ENCODE peak calls at places on chromosomes 13 and 19, in ten cellular contexts. F, S, E, O, D, K, Q, W, R and P are unnamed samples.
A peak's percentile ranks its signal among the peaks of the same experiment; 100 is the strongest.

GRCh38 chr19:34985249-34986022 is 14.7 kb upstream of the GRAMD1A start:
- DNase-seq in F (no peak), S (peak; percentile 59), E (peak; percentile 58), O (no peak), D (peak; percentile 43), K (peak; percentile 30), Q (peak; percentile 15), W (no peak), R (no peak), P (peak; percentile 88)

GRCh38 chr19:33429891-33430673 is 56.6 kb downstream of the CEBPG start:
- DNase-seq in F (no peak), S (no peak), E (peak; percentile 49), O (no peak), D (no peak), K (peak; percentile 22), Q (peak; percentile 45), W (no peak), R (no peak), P (no peak)

GRCh38 chr19:1817553-1818179 is 5.6 kb upstream of the ATP8B3 start:
- DNase-seq in F (no peak), S (no peak), E (no peak), O (no peak), D (no peak), K (no peak), Q (no peak), W (no peak), R (no peak), P (no peak)

GRCh38 chr13:114282143-114282685 is 813 bp downstream of the UPF3A start:
- DNase-seq in F (peak; percentile 46), S (peak; percentile 36), E (peak; percentile 54), O (peak; percentile 69), D (peak; percentile 73), K (peak; percentile 29), Q (no peak), W (peak; percentile 78), R (peak; percentile 82), P (no peak)

GRCh38 chr13:60148918-60149317 is 14.8 kb downstream of the DIAPH3 start:
- DNase-seq in F (no peak), S (no peak), E (no peak), O (no peak), D (no peak), K (no peak), Q (no peak), W (no peak), R (no peak), P (no peak)

GRCh38 chr19:3284759-3285646 is 60.5 kb downstream of the CELF5 start:
- DNase-seq in F (peak; percentile 99), S (peak; percentile 58), E (peak; percentile 93), O (peak; percentile 96), D (peak; percentile 47), K (peak; percentile 66), Q (peak; percentile 63), W (peak; percentile 77), R (peak; percentile 93), P (peak; percentile 47)

GRCh38 chr13:27006519-27007161 is 165.0 kb downstream of the USP12 start:
- DNase-seq in F (peak; percentile 66), S (no peak), E (no peak), O (no peak), D (peak; percentile 47), K (no peak), Q (no peak), W (peak; percentile 51), R (peak; percentile 63), P (peak; percentile 49)

GRCh38 chr13:102400619-102401125 is 1.2 kb downstream of the FGF14 start:
- DNase-seq in F (no peak), S (no peak), E (no peak), O (no peak), D (peak; percentile 22), K (no peak), Q (no peak), W (peak; percentile 73), R (no peak), P (no peak)

GRCh38 chr19:10317857-10318462 is 2.1 kb upstream of the FDX2 start:
- DNase-seq in F (no peak), S (no peak), E (no peak), O (no peak), D (no peak), K (no peak), Q (no peak), W (no peak), R (no peak), P (no peak)

GRCh38 chr19:10321874-10322835 is 6.3 kb upstream of the FDX2 start:
- DNase-seq in F (peak; percentile 90), S (no peak), E (no peak), O (no peak), D (no peak), K (no peak), Q (no peak), W (peak; percentile 23), R (no peak), P (no peak)

GRCh38 chr19:10321417-10321797 is 5.6 kb upstream of the FDX2 start:
- DNase-seq in F (peak; percentile 84), S (no peak), E (no peak), O (no peak), D (no peak), K (no peak), Q (no peak), W (peak; percentile 22), R (no peak), P (no peak)

GRCh38 chr19:10318807-10319426 is 3.1 kb upstream of the FDX2 start:
- DNase-seq in F (no peak), S (no peak), E (no peak), O (no peak), D (no peak), K (no peak), Q (no peak), W (no peak), R (no peak), P (no peak)

GRCh38 chr19:10320602-10321416 is 5.0 kb upstream of the FDX2 start:
- DNase-seq in F (no peak), S (no peak), E (no peak), O (no peak), D (no peak), K (no peak), Q (no peak), W (no peak), R (no peak), P (no peak)
- H3K36me3 ChIP-seq in F (peaks cover 13% of the 10 kb centered on the region), S (no peaks in the 10 kb centered on the region), E (peaks cover 21% of the 10 kb centered on the region), O (peaks cover 97% of the 10 kb centered on the region), D (peaks cover 29% of the 10 kb centered on the region), K (peaks cover 46% of the 10 kb centered on the region), Q (peaks cover 59% of the 10 kb centered on the region), W (peaks cover 5% of the 10 kb centered on the region), R (no peaks in the 10 kb centered on the region), P (peaks cover 58% of the 10 kb centered on the region)

GRCh38 chr19:45355910-45356309 is 14.5 kb downstream of the ERCC2 start:
- DNase-seq in F (no peak), S (no peak), E (no peak), O (no peak), D (no peak), K (no peak), Q (no peak), W (no peak), R (no peak), P (no peak)
- H3K36me3 ChIP-seq in F (no peaks in the 10 kb centered on the region), S (no peaks in the 10 kb centered on the region), E (no peaks in the 10 kb centered on the region), O (peaks cover 88% of the 10 kb centered on the region), D (peaks cover 33% of the 10 kb centered on the region), K (no peaks in the 10 kb centered on the region), Q (peaks cover 12% of the 10 kb centered on the region), W (peaks cover 14% of the 10 kb centered on the region), R (no peaks in the 10 kb centered on the region), P (peaks cover 41% of the 10 kb centered on the region)

GRCh38 chr19:48477696-48478338 is 8.6 kb downstream of the CYTH2 start:
- DNase-seq in F (no peak), S (no peak), E (no peak), O (no peak), D (no peak), K (no peak), Q (no peak), W (peak; percentile 30), R (no peak), P (no peak)

GRCh38 chr19:48474084-48474592 is 5.0 kb downstream of the CYTH2 start:
- DNase-seq in F (no peak), S (no peak), E (no peak), O (no peak), D (no peak), K (no peak), Q (no peak), W (no peak), R (no peak), P (no peak)

GRCh38 chr19:48477067-48477685 is 8.0 kb downstream of the CYTH2 start:
- DNase-seq in F (no peak), S (no peak), E (no peak), O (no peak), D (no peak), K (no peak), Q (no peak), W (no peak), R (no peak), P (no peak)

GRCh38 chr19:48475369-48476068 is 6.3 kb downstream of the CYTH2 start:
- DNase-seq in F (no peak), S (peak; percentile 66), E (no peak), O (no peak), D (no peak), K (no peak), Q (no peak), W (no peak), R (no peak), P (no peak)

DNA sequence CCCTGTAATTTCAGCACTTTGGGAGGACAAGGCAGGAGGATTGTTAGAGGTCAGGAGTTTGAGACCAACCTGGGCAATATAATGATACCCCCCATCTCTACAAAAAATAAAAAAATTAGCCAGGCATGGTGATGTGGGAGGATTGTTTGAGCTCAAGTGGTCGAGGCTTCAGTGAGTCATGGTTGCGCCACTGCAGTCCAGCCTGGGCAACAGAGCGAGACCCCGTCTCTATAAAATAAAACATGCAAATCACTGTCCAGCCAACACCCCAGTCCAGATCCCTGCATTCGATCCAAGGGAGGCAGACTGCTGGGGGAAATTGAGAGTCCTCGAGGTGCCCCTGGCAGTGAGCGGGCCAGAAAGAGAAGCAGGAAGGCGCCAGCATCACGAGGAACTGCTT is 7.0 kb downstream of the CYTH2 start:
- DNase-seq in F (no peak), S (no peak), E (no peak), O (no peak), D (no peak), K (no peak), Q (no peak), W (no peak), R (no peak), P (no peak)
- H3K36me3 ChIP-seq in F (peaks cover 10% of the 10 kb centered on the region), S (no peaks in the 10 kb centered on the region), E (no peaks in the 10 kb centered on the region), O (peaks cover 97% of the 10 kb centered on the region), D (peaks cover 30% of the 10 kb centered on the region), K (peaks cover 25% of the 10 kb centered on the region), Q (peaks cover 36% of the 10 kb centered on the region), W (peaks cover 43% of the 10 kb centered on the region), R (no peaks in the 10 kb centered on the region), P (peaks cover 60% of the 10 kb centered on the region)

GRCh38 chr19:19324059-19324755 is 3.6 kb downstream of the MAU2 start:
- DNase-seq in F (no peak), S (no peak), E (no peak), O (no peak), D (no peak), K (no peak), Q (no peak), W (no peak), R (no peak), P (no peak)

GRCh38 chr19:19329199-19329598 is 8.6 kb downstream of the MAU2 start:
- DNase-seq in F (no peak), S (no peak), E (no peak), O (no peak), D (no peak), K (no peak), Q (no peak), W (no peak), R (no peak), P (no peak)

DNA sequence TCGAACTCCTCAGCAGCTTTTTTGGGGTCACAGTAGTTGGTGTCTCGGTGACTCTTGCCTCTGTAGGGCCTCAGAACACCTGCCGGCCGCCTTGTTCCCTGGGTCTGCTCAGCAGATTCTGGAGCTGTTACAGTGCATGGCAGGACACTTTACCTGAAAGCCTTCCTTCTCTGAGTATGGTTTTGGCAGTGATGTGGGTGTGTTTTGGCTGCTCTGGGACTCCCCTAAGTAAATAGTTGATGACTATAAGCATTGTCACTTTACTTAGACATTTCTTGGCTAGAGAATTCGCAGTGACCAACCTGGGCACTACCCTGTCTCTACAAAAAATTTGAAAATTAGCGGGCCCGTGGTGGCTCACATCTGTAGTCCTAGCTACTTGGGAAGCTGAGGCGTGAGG is 7.0 kb downstream of the MAU2 start:
- DNase-seq in F (no peak), S (no peak), E (no peak), O (no peak), D (no peak), K (no peak), Q (no peak), W (no peak), R (no peak), P (no peak)
- H3K36me3 ChIP-seq in F (peaks cover 6% of the 10 kb centered on the region), S (no peaks in the 10 kb centered on the region), E (no peaks in the 10 kb centered on the region), O (peaks cover 89% of the 10 kb centered on the region), D (peaks cover 8% of the 10 kb centered on the region), K (peaks cover 22% of the 10 kb centered on the region), Q (peaks cover 32% of the 10 kb centered on the region), W (peaks cover 47% of the 10 kb centered on the region), R (no peaks in the 10 kb centered on the region), P (peaks cover 27% of the 10 kb centered on the region)